ENCODE peak calls at places on chromosomes 1 and 21, in five cellular contexts. One of them, this sample, is unnamed.

GRCh38 chr1:211344335-211344664 is 17.7 kb downstream of the TRAF5 start:
- DNase-seq in spleen: no peak
- DNase-seq in HuH-7: no peak
- DNase-seq in RWPE1: no peak
- DNase-seq in activated naive CD8-positive, alpha-beta T cell treated with anti-CD3 and anti-CD28 coated beads, Interleukin-2, amount 50 U/mL, for 24 hours: no peak
- DNase-seq in this sample: no peak

GRCh38 chr1:162136760-162137537 is 67.5 kb downstream of the NOS1AP start:
- DNase-seq in activated naive CD8-positive, alpha-beta T cell treated with anti-CD3 and anti-CD28 coated beads, Interleukin-2, amount 50 U/mL, for 24 hours: no peak
- DNase-seq in RWPE1: peak; percentile 85
- DNase-seq in HuH-7: no peak
- DNase-seq in spleen: no peak
- DNase-seq in this sample: no peak

GRCh38 chr1:156894711-156895407 is 1.3 kb downstream of the PEAR1 start:
- DNase-seq in RWPE1: no peak
- DNase-seq in activated naive CD8-positive, alpha-beta T cell treated with anti-CD3 and anti-CD28 coated beads, Interleukin-2, amount 50 U/mL, for 24 hours: no peak
- DNase-seq in HuH-7: no peak
- DNase-seq in spleen: no peak
- DNase-seq in this sample: peak; percentile 40

GRCh38 chr1:181043025-181043880 is 9.5 kb downstream of the MR1 start:
- DNase-seq in HuH-7: peak; percentile 68
- DNase-seq in activated naive CD8-positive, alpha-beta T cell treated with anti-CD3 and anti-CD28 coated beads, Interleukin-2, amount 50 U/mL, for 24 hours: peak; percentile 28
- DNase-seq in spleen: no peak
- DNase-seq in RWPE1: peak; percentile 55
- DNase-seq in this sample: no peak

GRCh38 chr1:166485620-166486019 is 318.8 kb upstream of the FAM78B start:
- DNase-seq in activated naive CD8-positive, alpha-beta T cell treated with anti-CD3 and anti-CD28 coated beads, Interleukin-2, amount 50 U/mL, for 24 hours: no peak
- DNase-seq in HuH-7: no peak
- DNase-seq in RWPE1: peak; percentile 4
- DNase-seq in spleen: no peak
- DNase-seq in this sample: no peak

GRCh38 chr1:117312453-117313138 is 54.7 kb upstream of the MAN1A2 start:
- DNase-seq in activated naive CD8-positive, alpha-beta T cell treated with anti-CD3 and anti-CD28 coated beads, Interleukin-2, amount 50 U/mL, for 24 hours: no peak
- DNase-seq in HuH-7: no peak
- DNase-seq in RWPE1: peak; percentile 14
- DNase-seq in spleen: no peak
- DNase-seq in this sample: peak; percentile 47

GRCh38 chr1:197838836-197839235 is 63.6 kb upstream of the DENND1B start:
- DNase-seq in spleen: no peak
- DNase-seq in HuH-7: no peak
- DNase-seq in RWPE1: peak; percentile 82
- DNase-seq in activated naive CD8-positive, alpha-beta T cell treated with anti-CD3 and anti-CD28 coated beads, Interleukin-2, amount 50 U/mL, for 24 hours: no peak
- DNase-seq in this sample: peak; percentile 61

GRCh38 chr1:43617668-43618067 is 32.3 kb upstream of the KDM4A start:
- DNase-seq in RWPE1: no peak
- DNase-seq in spleen: no peak
- DNase-seq in HuH-7: no peak
- DNase-seq in activated naive CD8-positive, alpha-beta T cell treated with anti-CD3 and anti-CD28 coated beads, Interleukin-2, amount 50 U/mL, for 24 hours: no peak
- DNase-seq in this sample: no peak

GRCh38 chr1:18883636-18884418 is 18.5 kb downstream of the ALDH4A1 start:
- DNase-seq in spleen: peak; percentile 88
- DNase-seq in HuH-7: peak; percentile 84
- DNase-seq in activated naive CD8-positive, alpha-beta T cell treated with anti-CD3 and anti-CD28 coated beads, Interleukin-2, amount 50 U/mL, for 24 hours: peak; percentile 82
- DNase-seq in RWPE1: peak; percentile 70
- DNase-seq in this sample: peak; percentile 38

GRCh38 chr1:1199141-1199960 is 7.0 kb downstream of the TNFRSF18 start:
- DNase-seq in HuH-7: no peak
- DNase-seq in activated naive CD8-positive, alpha-beta T cell treated with anti-CD3 and anti-CD28 coated beads, Interleukin-2, amount 50 U/mL, for 24 hours: no peak
- DNase-seq in spleen: peak; percentile 70
- DNase-seq in RWPE1: no peak
- DNase-seq in this sample: no peak

GRCh38 chr1:7450772-7451171 is 320.3 kb upstream of the VAMP3 start:
- DNase-seq in activated naive CD8-positive, alpha-beta T cell treated with anti-CD3 and anti-CD28 coated beads, Interleukin-2, amount 50 U/mL, for 24 hours: no peak
- DNase-seq in RWPE1: no peak
- DNase-seq in HuH-7: no peak
- DNase-seq in spleen: no peak
- DNase-seq in this sample: no peak

GRCh38 chr1:227946624-227947424 is 908 bp downstream of the WNT9A start:
- DNase-seq in RWPE1: peak; percentile 86
- DNase-seq in spleen: peak; percentile 91
- DNase-seq in activated naive CD8-positive, alpha-beta T cell treated with anti-CD3 and anti-CD28 coated beads, Interleukin-2, amount 50 U/mL, for 24 hours: peak; percentile 63
- DNase-seq in HuH-7: peak; percentile 97
- DNase-seq in this sample: peak; percentile 88

GRCh38 chr21:26147535-26147934 is 23.0 kb downstream of the APP start:
- DNase-seq in RWPE1: no peak
- DNase-seq in activated naive CD8-positive, alpha-beta T cell treated with anti-CD3 and anti-CD28 coated beads, Interleukin-2, amount 50 U/mL, for 24 hours: no peak
- DNase-seq in HuH-7: no peak
- DNase-seq in spleen: no peak
- DNase-seq in this sample: peak; percentile 21

GRCh38 chr1:186234976-186235686 is 139.9 kb downstream of the TPR start:
- DNase-seq in spleen: no peak
- DNase-seq in HuH-7: no peak
- DNase-seq in activated naive CD8-positive, alpha-beta T cell treated with anti-CD3 and anti-CD28 coated beads, Interleukin-2, amount 50 U/mL, for 24 hours: no peak
- DNase-seq in RWPE1: no peak
- DNase-seq in this sample: no peak

GRCh38 chr1:168708698-168709406 is 20.2 kb downstream of the DPT start:
- DNase-seq in activated naive CD8-positive, alpha-beta T cell treated with anti-CD3 and anti-CD28 coated beads, Interleukin-2, amount 50 U/mL, for 24 hours: no peak
- DNase-seq in HuH-7: no peak
- DNase-seq in spleen: no peak
- DNase-seq in RWPE1: no peak
- DNase-seq in this sample: no peak

GRCh38 chr21:44547656-44548331 is 3.5 kb downstream of the KRTAP10-2 start:
- DNase-seq in HuH-7: no peak
- DNase-seq in RWPE1: no peak
- DNase-seq in activated naive CD8-positive, alpha-beta T cell treated with anti-CD3 and anti-CD28 coated beads, Interleukin-2, amount 50 U/mL, for 24 hours: peak; percentile 18
- DNase-seq in spleen: peak; percentile 58
- DNase-seq in this sample: no peak

GRCh38 chr1:36913523-36914060 is 120.7 kb downstream of the GRIK3 start:
- DNase-seq in activated naive CD8-positive, alpha-beta T cell treated with anti-CD3 and anti-CD28 coated beads, Interleukin-2, amount 50 U/mL, for 24 hours: no peak
- DNase-seq in spleen: no peak
- DNase-seq in HuH-7: no peak
- DNase-seq in RWPE1: no peak
- DNase-seq in this sample: no peak

GRCh38 chr1:21668232-21669032 is 725 bp downstream of the RAP1GAP start:
- DNase-seq in spleen: peak; percentile 69
- DNase-seq in activated naive CD8-positive, alpha-beta T cell treated with anti-CD3 and anti-CD28 coated beads, Interleukin-2, amount 50 U/mL, for 24 hours: no peak
- DNase-seq in HuH-7: no peak
- DNase-seq in RWPE1: no peak
- DNase-seq in this sample: no peak

GRCh38 chr1:117181630-117182041 is 29.1 kb downstream of the VTCN1 start:
- DNase-seq in activated naive CD8-positive, alpha-beta T cell treated with anti-CD3 and anti-CD28 coated beads, Interleukin-2, amount 50 U/mL, for 24 hours: no peak
- DNase-seq in spleen: no peak
- DNase-seq in HuH-7: no peak
- DNase-seq in RWPE1: no peak
- DNase-seq in this sample: no peak

GRCh38 chr1:84708031-84708430 is 17.8 kb upstream of the SSX2IP start:
- DNase-seq in RWPE1: no peak
- DNase-seq in activated naive CD8-positive, alpha-beta T cell treated with anti-CD3 and anti-CD28 coated beads, Interleukin-2, amount 50 U/mL, for 24 hours: no peak
- DNase-seq in HuH-7: no peak
- DNase-seq in spleen: no peak
- DNase-seq in this sample: no peak

This sample was measured in dermis microvascular lymphatic vessel endothelial cell.